ENCODE peak calls at places on chromosome 1, in four cellular contexts. T is BJ; Q is psoas muscle; S is activated CD4-positive, alpha-beta T cell treated with anti-CD3 and anti-CD28 coated beads, Interleukin-2, amount 50 U/mL, for 48 hours. N is an unnamed sample.

GRCh38 chr1:47951026-47951425 is 46.2 kb downstream of the TRABD2B start:
- DNase-seq in Q (no peak), T (no peak), S (no peak), N (no peak)

GRCh38 chr1:204746838-204747442 is 61.4 kb upstream of the LRRN2 start:
- DNase-seq in T (no peak), S (peak), Q (no peak), N (peak)

GRCh38 chr1:192741095-192741494 is 67.7 kb upstream of the RGS2 start:
- DNase-seq in Q (no peak), T (no peak), S (no peak), N (no peak)

GRCh38 chr1:16215882-16216753 is 3.7 kb upstream of the ARHGEF19 start:
- DNase-seq in S (peak), Q (peak), T (no peak), N (peak)

GRCh38 chr1:145824499-145824842 is 471 bp downstream of the POLR3C start:
- DNase-seq in S (no peak), T (no peak), Q (no peak), N (no peak)

GRCh38 chr1:111214884-111215283 is 12.6 kb upstream of the CHI3L2 start:
- DNase-seq in Q (no peak), S (peak), T (no peak), N (peak)

GRCh38 chr1:47911424-47911823 is 85.8 kb downstream of the TRABD2B start:
- DNase-seq in S (no peak), Q (no peak), T (no peak), N (no peak)

GRCh38 chr1:173405758-173406344 is 71.3 kb upstream of the PRDX6 start:
- DNase-seq in S (peak), T (no peak), Q (no peak), N (no peak)

GRCh38 chr1:9596419-9597123 is 7.9 kb downstream of the TMEM201 start:
- DNase-seq in S (no peak), Q (no peak), T (no peak), N (no peak)

GRCh38 chr1:34590211-34590623 is 164.6 kb upstream of the GJB5 start:
- DNase-seq in Q (no peak), T (no peak), S (no peak), N (no peak)

GRCh38 chr1:111739984-111740765 is 980 bp upstream of the INKA2 start:
- DNase-seq in T (no peak), S (peak), Q (peak), N (peak)

N was measured in activated naive CD4-positive, alpha-beta T cell treated with Interleukin-2 at 50 U/mL for 16 hours.